ENCODE peak calls at places on chromosomes 5 and 9, in four cellular contexts. E, J, W and C are unnamed samples.

GRCh38 chr5:65359981-65360380 is 121.7 kb downstream of the ADAMTS6 start:
- DNase-seq in E (no peak), J (no peak), W (no peak), C (no peak)

GRCh38 chr9:106862115-106862945 is 636 bp upstream of the ZNF462 start:
- DNase-seq in E (no peak), J (no peak), W (no peak), C (no peak)

GRCh38 chr9:97548819-97549540 is 47.5 kb downstream of the TMOD1 start:
- DNase-seq in E (no peak), J (no peak), W (no peak), C (no peak)

GRCh38 chr9:76676857-76677256 is 87.4 kb upstream of the PCA3 start:
- DNase-seq in E (no peak), J (no peak), W (no peak), C (no peak)

GRCh38 chr5:138948391-138949222 is 73.5 kb upstream of the LRRTM2 start:
- DNase-seq in E (no peak), J (no peak), W (no peak), C (no peak)

GRCh38 chr9:127714916-127715442 is 484 bp downstream of the PTRH1 start:
- DNase-seq in E (no peak), J (no peak), W (peak), C (no peak)

GRCh38 chr9:102049586-102050246 is 311.3 kb upstream of the GRIN3A start:
- DNase-seq in E (no peak), J (no peak), W (no peak), C (no peak)

GRCh38 chr9:130576176-130576575 is 3.2 kb upstream of the FUBP3 start:
- DNase-seq in E (no peak), J (no peak), W (no peak), C (no peak)

GRCh38 chr9:80948876-80949275 is 740.5 kb downstream of the TLE1 start:
- DNase-seq in E (no peak), J (no peak), W (no peak), C (no peak)

GRCh38 chr9:80948107-80948506 is 741.2 kb downstream of the TLE1 start:
- DNase-seq in E (no peak), J (no peak), W (no peak), C (no peak)

GRCh38 chr9:80952523-80952922 is 736.8 kb downstream of the TLE1 start:
- DNase-seq in E (no peak), J (no peak), W (no peak), C (no peak)

GRCh38 chr9:80954521-80954920 is 734.8 kb downstream of the TLE1 start:
- DNase-seq in E (no peak), J (no peak), W (no peak), C (no peak)

DNA sequence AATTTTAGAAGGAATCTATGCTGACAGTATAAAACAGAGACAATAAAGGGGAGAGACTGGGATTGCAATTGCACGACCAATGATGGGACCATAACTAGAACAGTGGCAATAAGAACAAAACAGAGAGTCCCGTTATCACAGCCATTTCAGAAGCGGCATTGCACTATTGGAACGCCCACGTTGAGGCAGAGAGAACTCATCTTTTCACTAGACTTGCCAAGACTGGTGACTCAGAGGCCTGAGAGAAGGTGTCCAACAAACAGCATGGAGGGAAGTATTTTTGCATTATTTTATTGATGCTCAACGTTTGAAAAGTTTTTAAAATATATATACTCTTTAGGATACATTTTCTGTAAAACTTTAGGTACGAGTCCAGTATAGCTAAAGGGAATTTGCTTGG is 737.7 kb downstream of the TLE1 start:
- DNase-seq in E (no peak), J (no peak), W (no peak), C (no peak)
- H3K4me3 ChIP-seq in E (no peak), J (no peak), W (no peak), C (no peak)

DNA sequence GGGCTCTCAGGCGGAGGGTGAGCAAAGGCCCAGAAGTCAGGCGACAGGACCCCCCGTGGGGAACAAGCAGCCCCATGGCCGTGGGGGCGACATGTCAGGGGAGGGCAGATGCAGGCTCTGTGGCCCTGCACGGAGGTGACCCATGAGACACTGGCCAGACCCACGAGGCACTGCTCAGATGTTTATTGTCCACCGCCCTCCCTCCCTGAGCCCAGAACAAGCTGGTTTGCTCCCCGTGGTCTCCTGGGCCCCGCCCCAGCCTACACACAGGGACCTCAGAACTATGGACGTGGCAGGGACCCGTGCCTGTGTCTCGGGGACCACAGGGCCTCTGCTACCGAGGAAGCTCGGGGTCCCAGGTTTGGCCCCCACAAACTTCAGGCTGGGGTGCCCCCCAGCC is 1.9 kb downstream of the FUT7 start:
- DNase-seq in E (no peak), J (no peak), W (no peak), C (no peak)
- H3K4me3 ChIP-seq in E (peak), J (peak), W (no peak), C (no peak)

GRCh38 chr5:179974281-179974945 is 66.7 kb upstream of the TBC1D9B start:
- DNase-seq in E (no peak), J (no peak), W (no peak), C (no peak)
- H3K4me3 ChIP-seq in E (no peak), J (no peak), W (no peak), C (no peak)

GRCh38 chr9:120868339-120868675 is 8.7 kb downstream of the PHF19 start:
- DNase-seq in E (no peak), J (no peak), W (no peak), C (no peak)

GRCh38 chr9:120869360-120869687 is 7.7 kb downstream of the PHF19 start:
- DNase-seq in E (no peak), J (no peak), W (no peak), C (no peak)

GRCh38 chr9:120868676-120869359 is 8.2 kb downstream of the PHF19 start:
- DNase-seq in E (peak), J (peak), W (peak), C (no peak)

GRCh38 chr9:120866651-120867050 is 10.3 kb downstream of the PHF19 start:
- DNase-seq in E (no peak), J (no peak), W (no peak), C (no peak)

GRCh38 chr9:120867676-120868338 is 9.2 kb downstream of the PHF19 start:
- DNase-seq in E (no peak), J (no peak), W (no peak), C (no peak)
- H3K4me3 ChIP-seq in E (peak), J (peak), W (peak), C (peak)

GRCh38 chr5:176540476-176540899 is 3.3 kb upstream of the RNF44 start:
- DNase-seq in E (no peak), J (no peak), W (no peak), C (no peak)

GRCh38 chr5:176542596-176543427 is 5.6 kb upstream of the RNF44 start:
- DNase-seq in E (no peak), J (no peak), W (no peak), C (no peak)

GRCh38 chr5:176541338-176542134 is 4.3 kb upstream of the RNF44 start:
- DNase-seq in E (peak), J (peak), W (no peak), C (no peak)

GRCh38 chr5:176542135-176542595 is 5.0 kb upstream of the RNF44 start:
- DNase-seq in E (no peak), J (peak), W (no peak), C (no peak)

DNA sequence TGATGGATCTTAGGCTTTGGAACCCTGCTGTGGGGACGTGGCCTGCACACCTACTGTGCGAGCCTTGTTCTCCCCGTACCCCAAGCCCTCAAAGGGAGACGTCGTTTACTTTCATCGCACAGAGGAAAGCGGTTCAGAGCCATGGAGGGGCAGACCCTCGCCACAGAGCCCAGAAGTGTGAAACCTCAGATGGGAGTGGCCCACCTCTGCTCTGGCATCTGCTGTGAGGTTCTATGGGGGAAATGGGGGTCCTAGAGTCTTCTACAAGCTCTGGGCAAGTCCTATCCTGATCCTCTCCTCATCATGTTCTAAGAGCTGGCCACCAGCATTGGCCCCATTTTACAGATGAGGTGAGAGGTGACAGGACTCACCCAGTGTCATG is 3.7 kb upstream of the RNF44 start:
- DNase-seq in E (no peak), J (no peak), W (no peak), C (no peak)
- H3K4me3 ChIP-seq in E (peak), J (peak), W (no peak), C (peak)

DNA sequence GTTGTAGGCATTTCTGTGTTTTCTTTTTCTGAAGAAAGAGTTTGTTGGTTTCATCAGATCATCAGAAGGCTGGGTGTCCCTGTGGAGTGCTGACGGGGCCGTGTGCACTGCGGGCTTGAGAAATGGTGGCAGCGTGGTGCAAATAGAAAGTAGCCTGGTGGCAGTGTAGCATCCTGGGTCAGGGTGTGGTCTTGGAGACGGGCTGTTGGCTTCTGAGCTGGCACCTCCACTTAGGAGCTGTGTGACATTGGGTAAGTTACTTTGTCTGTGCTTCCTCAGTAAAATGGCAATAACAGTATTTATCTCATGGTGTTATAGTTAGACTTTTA is 10.0 kb upstream of the NDST1 start:
- DNase-seq in E (no peak), J (no peak), W (no peak), C (no peak)
- H3K4me3 ChIP-seq in E (no peak), J (no peak), W (peak), C (no peak)

GRCh38 chr9:33919276-33919897 is 102.4 kb downstream of the UBE2R2 start:
- DNase-seq in E (no peak), J (no peak), W (no peak), C (no peak)
- H3K4me3 ChIP-seq in E (no peak), J (no peak), W (no peak), C (no peak)

GRCh38 chr9:132408521-132408920 is 1.5 kb upstream of the CFAP77 start:
- DNase-seq in E (no peak), J (no peak), W (peak), C (no peak)

GRCh38 chr9:132401791-132402190 is 4.8 kb downstream of the TTF1 start:
- DNase-seq in E (no peak), J (no peak), W (no peak), C (no peak)

GRCh38 chr9:132406554-132407122 is at the start of gene TTF1:
- DNase-seq in E (peak), J (peak), W (peak), C (peak)

GRCh38 chr9:132407196-132407595 is 556 bp upstream of the TTF1 start:
- DNase-seq in E (no peak), J (no peak), W (no peak), C (no peak)

DNA sequence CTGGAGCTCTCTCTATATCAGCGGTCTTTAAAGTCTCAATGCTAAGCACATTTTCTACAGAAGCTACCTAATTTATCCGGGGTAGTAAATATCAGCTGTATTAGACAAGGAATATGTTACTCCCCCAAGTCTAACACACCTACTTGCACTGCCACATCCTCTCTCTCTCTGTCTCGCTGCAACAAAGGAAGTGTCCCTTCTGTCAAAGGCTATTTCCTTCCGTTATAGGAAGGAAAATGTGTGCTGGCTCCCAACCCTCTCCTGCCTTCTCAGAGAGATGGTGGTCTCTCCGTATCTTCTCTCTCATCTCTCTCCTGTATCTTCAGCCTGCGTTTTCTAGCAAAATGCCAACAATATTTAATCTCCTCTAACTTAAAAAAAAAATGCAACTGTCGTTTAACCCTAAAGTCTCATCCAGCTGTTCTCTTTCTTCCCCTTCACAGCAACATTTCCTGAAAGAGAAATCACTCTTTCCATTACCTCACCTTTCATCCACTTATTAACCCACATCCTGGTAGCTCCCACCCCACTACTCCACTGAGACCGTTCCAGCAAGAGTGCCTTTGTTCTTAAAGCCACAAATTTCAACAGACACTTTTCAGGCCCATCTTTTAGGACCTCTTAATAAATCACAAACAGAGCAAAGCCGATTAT is 2.3 kb downstream of the TTF1 start:
- DNase-seq in E (no peak), J (no peak), W (no peak), C (no peak)
- H3K4me3 ChIP-seq in E (no peak), J (no peak), W (no peak), C (no peak)

GRCh38 chr9:14532716-14533115 is 160.5 kb downstream of the ZDHHC21 start:
- DNase-seq in E (no peak), J (no peak), W (no peak), C (no peak)

GRCh38 chr9:14535161-14535930 is 157.9 kb downstream of the ZDHHC21 start:
- DNase-seq in E (no peak), J (no peak), W (no peak), C (no peak)

GRCh38 chr9:14530301-14530700 is 162.9 kb downstream of the ZDHHC21 start:
- DNase-seq in E (no peak), J (no peak), W (no peak), C (no peak)

GRCh38 chr9:14531424-14532269 is 161.6 kb downstream of the ZDHHC21 start:
- DNase-seq in E (no peak), J (no peak), W (no peak), C (no peak)

DNA sequence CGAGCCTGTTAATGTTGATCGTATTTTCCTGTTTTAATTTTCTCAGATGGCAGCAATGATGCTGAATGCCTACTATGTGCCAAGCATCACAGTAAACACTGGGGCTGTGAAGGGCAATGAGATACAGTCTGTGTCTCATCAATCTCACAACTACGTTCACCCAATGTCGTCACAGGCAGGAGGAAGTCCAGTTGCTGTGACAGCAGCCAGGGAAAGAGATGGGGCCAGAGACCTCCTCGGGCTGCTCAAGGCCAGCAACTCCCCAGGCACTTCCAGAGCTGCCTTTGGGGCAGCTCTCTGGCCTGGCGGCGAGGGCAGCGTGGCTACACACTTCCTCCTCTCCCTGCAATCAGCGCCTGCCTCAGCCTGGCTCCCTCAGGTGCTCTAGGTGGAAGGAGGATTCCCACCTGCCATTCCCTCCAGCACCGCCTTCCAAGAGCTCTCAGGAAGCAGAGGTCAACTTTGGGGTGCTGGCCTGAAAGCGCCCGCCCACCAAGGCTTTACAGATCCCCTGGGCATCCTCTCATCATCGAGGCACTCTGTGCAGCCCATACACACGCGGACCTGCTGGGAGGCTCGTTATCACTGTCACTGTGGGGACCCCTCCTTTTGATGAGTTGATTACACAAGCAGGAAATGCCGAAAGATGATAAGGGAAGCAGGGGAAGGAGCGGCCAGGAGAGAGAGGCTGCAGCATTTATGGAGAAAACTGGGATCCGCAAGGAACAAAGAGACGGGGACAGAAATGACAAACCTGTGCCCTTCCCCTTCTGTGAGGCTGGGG is 159.2 kb downstream of the ZDHHC21 start:
- DNase-seq in E (no peak), J (no peak), W (no peak), C (no peak)
- H3K4me3 ChIP-seq in E (no peak), J (no peak), W (peak), C (no peak)

GRCh38 chr5:10253390-10253789 is 3.3 kb downstream of the CCT5 start:
- DNase-seq in E (no peak), J (no peak), W (no peak), C (no peak)
- H3K4me3 ChIP-seq in E (no peak), J (no peak), W (no peak), C (no peak)